ENCODE peak calls at places on chromosomes 1 and 21, in six cellular contexts. One of them, this sample, is unnamed.

GRCh38 chr1:151837197-151837596 is 2.4 kb downstream of the C2CD4D start:
- DNase-seq in IMR-90: no peak
- DNase-seq in H9: no peak
- DNase-seq in H1: no peak
- DNase-seq in neuronal stem cell: no peak
- DNase-seq in mesenchymal stem cell: no peak
- DNase-seq in this sample: no peak

GRCh38 chr21:42002421-42002958 is 7.7 kb downstream of the ZBTB21 start:
- DNase-seq in IMR-90: peak; percentile 98
- DNase-seq in H9: no peak
- DNase-seq in H1: no peak
- DNase-seq in neuronal stem cell: no peak
- DNase-seq in mesenchymal stem cell: peak; percentile 98
- DNase-seq in this sample: no peak

GRCh38 chr21:44078411-44078981 is 28.7 kb upstream of the PWP2 start:
- DNase-seq in IMR-90: no peak
- DNase-seq in H9: peak; percentile 48
- DNase-seq in H1: no peak
- DNase-seq in neuronal stem cell: no peak
- DNase-seq in mesenchymal stem cell: no peak
- DNase-seq in this sample: peak; percentile 14

GRCh38 chr1:172451002-172451443 is 7.2 kb upstream of the PIGC start:
- DNase-seq in IMR-90: peak; percentile 79
- DNase-seq in H9: no peak
- DNase-seq in H1: no peak
- DNase-seq in neuronal stem cell: no peak
- DNase-seq in mesenchymal stem cell: peak; percentile 41
- DNase-seq in this sample: no peak

GRCh38 chr1:205589618-205590456 is 42.0 kb downstream of the ELK4 start:
- DNase-seq in IMR-90: no peak
- DNase-seq in H9: no peak
- DNase-seq in H1: no peak
- DNase-seq in neuronal stem cell: no peak
- DNase-seq in mesenchymal stem cell: no peak
- DNase-seq in this sample: no peak

GRCh38 chr21:32101206-32101763 is 177.6 kb downstream of the MIS18A start:
- DNase-seq in IMR-90: no peak
- DNase-seq in H9: no peak
- DNase-seq in H1: no peak
- DNase-seq in neuronal stem cell: no peak
- DNase-seq in mesenchymal stem cell: no peak
- DNase-seq in this sample: no peak

GRCh38 chr1:91894036-91894761 is 8.2 kb upstream of the TGFBR3 start:
- DNase-seq in IMR-90: peak; percentile 42
- DNase-seq in H9: no peak
- DNase-seq in H1: no peak
- DNase-seq in neuronal stem cell: no peak
- DNase-seq in mesenchymal stem cell: peak; percentile 48
- DNase-seq in this sample: no peak

GRCh38 chr1:204207136-204207616 is 6.6 kb downstream of the GOLT1A start:
- DNase-seq in IMR-90: no peak
- DNase-seq in H9: peak; percentile 88
- DNase-seq in H1: peak; percentile 41
- DNase-seq in neuronal stem cell: peak; percentile 62
- DNase-seq in mesenchymal stem cell: peak; percentile 35
- DNase-seq in this sample: peak; percentile 77

GRCh38 chr21:15826147-15826780 is 96.5 kb downstream of the USP25 start:
- DNase-seq in IMR-90: peak; percentile 54
- DNase-seq in H9: peak; percentile 36
- DNase-seq in H1: no peak
- DNase-seq in neuronal stem cell: peak; percentile 14
- DNase-seq in mesenchymal stem cell: peak; percentile 52
- DNase-seq in this sample: peak; percentile 87

GRCh38 chr1:159980786-159981185 is 26.7 kb upstream of the SLAMF9 start:
- DNase-seq in IMR-90: no peak
- DNase-seq in H9: no peak
- DNase-seq in H1: no peak
- DNase-seq in neuronal stem cell: no peak
- DNase-seq in mesenchymal stem cell: no peak
- DNase-seq in this sample: no peak

GRCh38 chr1:150760003-150760402 is 5.6 kb downstream of the CTSS start:
- DNase-seq in IMR-90: no peak
- DNase-seq in H9: no peak
- DNase-seq in H1: no peak
- DNase-seq in neuronal stem cell: no peak
- DNase-seq in mesenchymal stem cell: no peak
- DNase-seq in this sample: no peak

GRCh38 chr1:154157520-154158306 is 2.8 kb upstream of the NUP210L start:
- DNase-seq in IMR-90: peak; percentile 31
- DNase-seq in H9: no peak
- DNase-seq in H1: no peak
- DNase-seq in neuronal stem cell: peak; percentile 6
- DNase-seq in mesenchymal stem cell: no peak
- DNase-seq in this sample: peak; percentile 45

GRCh38 chr1:234649432-234650081 is 39.6 kb upstream of the IRF2BP2 start:
- DNase-seq in IMR-90: no peak
- DNase-seq in H9: no peak
- DNase-seq in H1: no peak
- DNase-seq in neuronal stem cell: no peak
- DNase-seq in mesenchymal stem cell: no peak
- DNase-seq in this sample: no peak

GRCh38 chr1:43348809-43349593 is 9.8 kb upstream of the CDC20 start:
- DNase-seq in IMR-90: no peak
- DNase-seq in H9: peak; percentile 98
- DNase-seq in H1: peak; percentile 88
- DNase-seq in neuronal stem cell: peak; percentile 89
- DNase-seq in mesenchymal stem cell: peak; percentile 60
- DNase-seq in this sample: peak; percentile 95

GRCh38 chr1:16903458-16903796 is 7.6 kb downstream of the RNU1-2 start:
- DNase-seq in IMR-90: no peak
- DNase-seq in H9: no peak
- DNase-seq in H1: no peak
- DNase-seq in neuronal stem cell: no peak
- DNase-seq in mesenchymal stem cell: no peak
- DNase-seq in this sample: no peak

GRCh38 chr1:42195841-42196240 is 31.3 kb upstream of the GUCA2A start:
- DNase-seq in IMR-90: no peak
- DNase-seq in H9: no peak
- DNase-seq in H1: no peak
- DNase-seq in neuronal stem cell: no peak
- DNase-seq in mesenchymal stem cell: no peak
- DNase-seq in this sample: no peak

GRCh38 chr1:67791686-67792475 is 41.4 kb downstream of the GNG12 start:
- DNase-seq in IMR-90: peak; percentile 93
- DNase-seq in H9: no peak
- DNase-seq in H1: no peak
- DNase-seq in neuronal stem cell: no peak
- DNase-seq in mesenchymal stem cell: peak; percentile 87
- DNase-seq in this sample: peak; percentile 80

GRCh38 chr1:30763654-30764248 is 6.2 kb upstream of the LAPTM5 start:
- DNase-seq in IMR-90: peak; percentile 48
- DNase-seq in H9: no peak
- DNase-seq in H1: no peak
- DNase-seq in neuronal stem cell: no peak
- DNase-seq in mesenchymal stem cell: peak; percentile 85
- DNase-seq in this sample: no peak

GRCh38 chr1:197284972-197285371 is 16.9 kb downstream of the CRB1 start:
- DNase-seq in IMR-90: no peak
- DNase-seq in H9: no peak
- DNase-seq in H1: no peak
- DNase-seq in neuronal stem cell: no peak
- DNase-seq in mesenchymal stem cell: no peak
- DNase-seq in this sample: no peak

GRCh38 chr21:43836616-43837015 is 28.4 kb upstream of the AGPAT3 start:
- DNase-seq in IMR-90: no peak
- DNase-seq in H9: no peak
- DNase-seq in H1: no peak
- DNase-seq in neuronal stem cell: no peak
- DNase-seq in mesenchymal stem cell: no peak
- DNase-seq in this sample: no peak

GRCh38 chr21:46110499-46111192 is 12.7 kb downstream of the COL6A2 start:
- DNase-seq in IMR-90: no peak
- DNase-seq in H9: peak; percentile 39
- DNase-seq in H1: no peak
- DNase-seq in neuronal stem cell: no peak
- DNase-seq in mesenchymal stem cell: peak; percentile 13
- DNase-seq in this sample: peak; percentile 36

GRCh38 chr1:33420870-33421775 is 9.8 kb downstream of the PHC2 start:
- DNase-seq in IMR-90: peak; percentile 69
- DNase-seq in H9: no peak
- DNase-seq in H1: no peak
- DNase-seq in neuronal stem cell: no peak
- DNase-seq in mesenchymal stem cell: peak; percentile 81
- DNase-seq in this sample: no peak

GRCh38 chr1:58861510-58861909 is 77.7 kb upstream of the JUN start:
- DNase-seq in IMR-90: peak; percentile 33
- DNase-seq in H9: no peak
- DNase-seq in H1: no peak
- DNase-seq in neuronal stem cell: no peak
- DNase-seq in mesenchymal stem cell: no peak
- DNase-seq in this sample: no peak

GRCh38 chr1:89900791-89901708 is 80.2 kb downstream of the LRRC8D start:
- DNase-seq in IMR-90: no peak
- DNase-seq in H9: no peak
- DNase-seq in H1: no peak
- DNase-seq in neuronal stem cell: no peak
- DNase-seq in mesenchymal stem cell: no peak
- DNase-seq in this sample: peak; percentile 56

DNA sequence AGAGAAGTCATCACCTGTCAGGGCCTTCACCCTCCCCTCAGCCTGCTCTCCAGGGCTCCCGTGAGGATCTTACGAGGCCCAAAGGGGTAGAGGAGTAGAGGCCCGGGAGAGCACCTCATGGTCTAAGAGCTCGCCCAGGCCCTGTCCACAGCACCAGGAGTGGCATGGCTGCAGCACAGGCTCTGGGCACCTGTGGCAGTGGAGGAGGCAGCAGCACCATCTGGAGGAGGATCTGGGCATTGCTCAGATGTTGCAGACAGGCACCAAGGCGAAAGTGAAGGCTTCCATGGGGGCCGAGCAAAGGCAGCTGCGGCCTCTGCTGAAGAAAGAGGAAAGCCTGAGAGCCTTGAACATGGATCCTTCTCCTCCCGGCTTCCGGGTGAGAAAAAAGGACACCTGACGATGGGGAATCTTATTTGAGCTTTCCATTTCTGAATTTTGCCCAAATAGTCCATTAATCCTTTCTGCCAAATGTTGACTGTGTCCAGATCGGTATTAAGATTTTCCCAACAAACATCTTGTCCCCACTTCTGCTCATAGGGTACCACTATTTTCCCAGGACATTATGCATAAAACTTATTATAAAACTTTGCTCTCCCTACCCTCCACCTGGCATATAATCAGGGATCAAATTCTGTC is 604.7 kb downstream of the PTPRC start:
- DNase-seq in IMR-90: peak; percentile 43
- DNase-seq in H9: peak; percentile 87
- DNase-seq in H1: peak; percentile 57
- DNase-seq in neuronal stem cell: no peak
- DNase-seq in mesenchymal stem cell: peak; percentile 49
- DNase-seq in this sample: peak; percentile 73
- H2BK15ac ChIP-seq in IMR-90: no peak overlapping the region
- H2BK15ac ChIP-seq in H9: no peak overlapping the region
- H2BK15ac ChIP-seq in H1: no peak overlapping the region
- H2BK15ac ChIP-seq in neuronal stem cell: no peak overlapping the region
- H2BK15ac ChIP-seq in mesenchymal stem cell: no peak overlapping the region
- H2BK15ac ChIP-seq in this sample: no peak overlapping the region

DNA sequence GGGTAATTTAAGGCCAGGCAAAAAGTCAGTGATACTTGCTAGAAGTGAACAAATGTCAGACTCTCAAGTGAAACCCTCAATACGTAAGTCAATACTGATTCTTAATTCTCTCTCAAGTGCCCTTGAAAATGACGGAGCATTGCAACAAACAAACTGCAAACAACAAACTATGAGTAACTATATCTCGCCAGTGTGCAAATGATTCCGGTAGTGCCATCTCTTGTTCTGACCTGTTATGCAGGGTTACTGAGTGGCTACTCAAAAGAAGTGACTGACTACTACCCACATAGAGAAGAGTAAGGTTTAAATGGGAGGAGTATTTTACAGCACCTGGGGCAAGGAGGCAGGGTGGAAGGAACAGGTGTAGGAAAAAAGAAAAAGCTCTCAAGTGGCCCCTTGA is 1.6 kb downstream of the SLC19A2 start:
- DNase-seq in IMR-90: no peak
- DNase-seq in H9: no peak
- DNase-seq in H1: no peak
- DNase-seq in neuronal stem cell: no peak
- DNase-seq in mesenchymal stem cell: peak; percentile 41
- DNase-seq in this sample: no peak
- H2BK5ac ChIP-seq in IMR-90: no peak overlapping the region
- H2BK5ac ChIP-seq in H9: no peak overlapping the region
- H2BK5ac ChIP-seq in H1: no peak overlapping the region
- H2BK5ac ChIP-seq in neuronal stem cell: no peak overlapping the region
- H2BK5ac ChIP-seq in mesenchymal stem cell: no peak overlapping the region
- H2BK5ac ChIP-seq in this sample: no peak overlapping the region

GRCh38 chr1:47433453-47434050 is 4.3 kb upstream of the FOXD2 start:
- DNase-seq in IMR-90: no peak
- DNase-seq in H9: no peak
- DNase-seq in H1: no peak
- DNase-seq in neuronal stem cell: no peak
- DNase-seq in mesenchymal stem cell: no peak
- DNase-seq in this sample: no peak

GRCh38 chr1:47432071-47433036 is 5.5 kb upstream of the FOXD2 start:
- DNase-seq in IMR-90: peak; percentile 79
- DNase-seq in H9: peak; percentile 87
- DNase-seq in H1: peak; percentile 58
- DNase-seq in neuronal stem cell: peak; percentile 87
- DNase-seq in mesenchymal stem cell: peak; percentile 67
- DNase-seq in this sample: peak; percentile 92

GRCh38 chr1:47434051-47434842 is 3.6 kb upstream of the FOXD2 start:
- DNase-seq in IMR-90: peak; percentile 64
- DNase-seq in H9: peak; percentile 59
- DNase-seq in H1: no peak
- DNase-seq in neuronal stem cell: no peak
- DNase-seq in mesenchymal stem cell: peak; percentile 22
- DNase-seq in this sample: peak; percentile 70

GRCh38 chr1:47431534-47431933 is 6.3 kb upstream of the FOXD2 start:
- DNase-seq in IMR-90: peak; percentile 87
- DNase-seq in H9: peak; percentile 62
- DNase-seq in H1: no peak
- DNase-seq in neuronal stem cell: no peak
- DNase-seq in mesenchymal stem cell: peak; percentile 14
- DNase-seq in this sample: peak; percentile 93

GRCh38 chr1:47433037-47433421 is 4.8 kb upstream of the FOXD2 start:
- DNase-seq in IMR-90: no peak
- DNase-seq in H9: no peak
- DNase-seq in H1: no peak
- DNase-seq in neuronal stem cell: no peak
- DNase-seq in mesenchymal stem cell: no peak
- DNase-seq in this sample: no peak
- H3K27me3 ChIP-seq in IMR-90: peaks cover under 1% of the 10 kb centered on the region
- H3K27me3 ChIP-seq in H9: peaks cover 70% of the 10 kb centered on the region
- H3K27me3 ChIP-seq in H1: peaks cover 97% of the 10 kb centered on the region
- H3K27me3 ChIP-seq in neuronal stem cell: peaks cover 83% of the 10 kb centered on the region
- H3K27me3 ChIP-seq in mesenchymal stem cell: peaks cover 56% of the 10 kb centered on the region
- H3K27me3 ChIP-seq in this sample: peaks cover 38% of the 10 kb centered on the region

DNA sequence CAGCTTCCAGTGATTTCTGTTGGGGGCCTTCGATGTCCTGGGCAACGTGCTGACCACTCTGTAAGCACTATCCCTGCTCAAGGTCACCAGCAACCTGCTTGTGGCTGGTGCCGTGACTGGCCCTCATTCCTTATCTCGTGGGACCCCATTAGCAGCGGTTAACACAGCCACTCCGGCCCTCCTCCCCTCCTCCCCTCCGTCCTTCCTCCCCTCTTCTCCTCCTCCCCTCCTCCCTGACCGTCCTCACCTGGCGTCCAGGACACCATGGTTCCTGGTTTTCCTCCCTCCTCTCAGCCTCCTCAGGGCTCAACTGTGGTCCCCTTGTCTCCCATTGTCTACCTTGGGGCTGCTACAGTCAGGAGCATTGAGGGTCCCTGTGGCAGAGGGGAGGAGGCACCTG is 157.7 kb downstream of the CAMTA1 start:
- DNase-seq in IMR-90: no peak
- DNase-seq in H9: no peak
- DNase-seq in H1: no peak
- DNase-seq in neuronal stem cell: no peak
- DNase-seq in mesenchymal stem cell: no peak
- DNase-seq in this sample: no peak
- H2BK15ac ChIP-seq in IMR-90: no peak overlapping the region
- H2BK15ac ChIP-seq in H9: no peak overlapping the region
- H2BK15ac ChIP-seq in H1: no peak overlapping the region
- H2BK15ac ChIP-seq in neuronal stem cell: peak overlapping the region; percentile 18
- H2BK15ac ChIP-seq in mesenchymal stem cell: no peak overlapping the region
- H2BK15ac ChIP-seq in this sample: no peak overlapping the region

This sample was measured in mesendoderm.